ENCODE peak calls at places on chromosomes 6 and 20, in nine cellular contexts. V is SIG-M5; Y is HuH-7.5; H is Jurkat, Clone E6-1; C is adipocyte; D is stimulated activated naive B cell treated with anti-CD40 and anti-IgM and Interleukin-4, amounts not matched to agents 10 μg/mL and 1 μg/mL and 100 μg/mL, for 72 hours; K is ELR; L is T-helper 1 cell; T is spleen. I is an unnamed sample.

GRCh38 chr6:131054392-131055250 is 8.4 kb downstream of the EPB41L2 start:
- DNase-seq in C (no peak), H (no peak), D (no peak), K (peak; percentile 46), T (no peak), Y (no peak), V (no peak), L (no peak), I (no peak)

GRCh38 chr20:37345339-37346231 is at the start of gene SRC:
- DNase-seq in D (peak; percentile 68), V (no peak), H (no peak), Y (peak; percentile 77), L (peak; percentile 29), K (peak; percentile 84), C (peak; percentile 87), T (peak; percentile 91), I (peak; percentile 70)

GRCh38 chr6:159169557-159170332 is 545 bp downstream of the FNDC1 start:
- DNase-seq in H (no peak), Y (peak; percentile 36), L (no peak), K (peak; percentile 44), T (no peak), C (peak; percentile 76), D (peak; percentile 6), V (no peak), I (peak; percentile 30)

GRCh38 chr6:43489277-43490072 is 12.1 kb downstream of the TJAP1 start:
- DNase-seq in T (no peak), V (no peak), K (no peak), H (no peak), L (no peak), C (no peak), Y (no peak), D (no peak), I (no peak)

GRCh38 chr20:2533118-2533517 is 3.3 kb upstream of the TMC2 start:
- DNase-seq in H (no peak), V (no peak), L (no peak), D (no peak), T (no peak), C (no peak), Y (no peak), K (no peak), I (no peak)

GRCh38 chr6:6851059-6851658 is 256.6 kb upstream of the RREB1 start:
- DNase-seq in T (no peak), H (no peak), C (peak; percentile 51), K (peak; percentile 93), L (no peak), V (no peak), Y (peak; percentile 38), D (no peak), I (peak; percentile 87)

GRCh38 chr20:61601853-61602252 is 349.8 kb downstream of the CDH4 start:
- DNase-seq in C (no peak), H (no peak), D (no peak), Y (no peak), K (no peak), V (no peak), L (no peak), T (no peak), I (no peak)

GRCh38 chr6:131960371-131961133 is 9.4 kb upstream of the CCN2 start:
- DNase-seq in T (no peak), D (no peak), L (no peak), K (peak; percentile 59), V (no peak), Y (no peak), C (peak; percentile 67), H (no peak), I (no peak)

GRCh38 chr6:85945454-85946185 is 302.9 kb upstream of the SYNCRIP start:
- DNase-seq in L (no peak), K (no peak), D (no peak), C (no peak), V (no peak), Y (no peak), T (no peak), H (no peak), I (no peak)

GRCh38 chr6:20952605-20953004 is 418.3 kb downstream of the CDKAL1 start:
- DNase-seq in D (no peak), V (no peak), H (no peak), L (no peak), Y (no peak), K (peak; percentile 91), C (peak; percentile 33), T (no peak), I (peak; percentile 79)

GRCh38 chr6:14278000-14278399 is 160.4 kb downstream of the CD83 start:
- DNase-seq in H (no peak), Y (no peak), V (no peak), D (no peak), T (no peak), C (no peak), K (no peak), L (no peak), I (no peak)

GRCh38 chr20:50450961-50451752 is 59.0 kb upstream of the PTPN1 start:
- DNase-seq in H (peak; percentile 86), K (peak; percentile 67), T (peak; percentile 79), Y (peak; percentile 31), L (no peak), C (peak; percentile 67), V (peak; percentile 72), D (peak; percentile 56), I (peak; percentile 84)

GRCh38 chr6:150600003-150600301 is 267 bp downstream of the PLEKHG1 start:
- DNase-seq in H (no peak), K (no peak), D (no peak), V (no peak), C (no peak), T (no peak), L (no peak), Y (no peak), I (no peak)

GRCh38 chr20:15658295-15658694 is 915.0 kb downstream of the KIF16B start:
- DNase-seq in Y (no peak), L (no peak), K (no peak), H (no peak), V (no peak), C (no peak), T (no peak), D (no peak), I (no peak)

GRCh38 chr6:39934060-39934757 is at the start of gene MOCS1:
- DNase-seq in H (peak; percentile 63), C (peak; percentile 87), D (peak; percentile 5), V (no peak), K (peak; percentile 82), L (no peak), T (peak; percentile 88), Y (peak; percentile 68), I (peak; percentile 74)

GRCh38 chr6:88512951-88513350 is 346.8 kb upstream of the CNR1 start:
- DNase-seq in Y (no peak), K (no peak), D (no peak), C (no peak), H (no peak), T (no peak), L (no peak), V (no peak), I (no peak)

GRCh38 chr20:35328095-35328685 is 36.0 kb upstream of the FAM83C start:
- DNase-seq in C (no peak), V (no peak), D (no peak), H (no peak), Y (no peak), T (no peak), L (no peak), K (no peak), I (peak; percentile 7)

GRCh38 chr20:6819599-6819998 is 52.1 kb downstream of the BMP2 start:
- DNase-seq in L (no peak), C (no peak), H (no peak), Y (peak; percentile 19), T (no peak), K (no peak), V (no peak), D (no peak), I (peak; percentile 7)

GRCh38 chr20:23235173-23236027 is 115.2 kb upstream of the NXT1 start:
- DNase-seq in C (peak; percentile 58), Y (peak; percentile 55), L (peak; percentile 34), D (no peak), T (peak; percentile 89), H (peak; percentile 14), V (no peak), K (peak; percentile 55), I (peak; percentile 69)

GRCh38 chr6:116314878-116315277 is 35.1 kb upstream of the TSPYL1 start:
- DNase-seq in H (no peak), D (no peak), V (no peak), K (no peak), L (no peak), C (no peak), Y (no peak), T (no peak), I (no peak)

GRCh38 chr6:26344658-26345057 is 20.3 kb upstream of the BTN3A2 start:
- DNase-seq in L (no peak), V (no peak), H (no peak), C (no peak), Y (no peak), K (no peak), D (no peak), T (no peak), I (no peak)

GRCh38 chr20:29086938-29087337 is 2170.5 kb upstream of the DEFB115 start:
- DNase-seq in H (no peak), V (no peak), Y (no peak), D (no peak), L (no peak), T (peak; percentile 33), C (no peak), K (no peak), I (no peak)

GRCh38 chr20:59821201-59821600 is 112.2 kb downstream of the SYCP2 start:
- DNase-seq in K (no peak), T (peak; percentile 47), C (no peak), Y (no peak), L (no peak), H (no peak), D (no peak), V (no peak), I (no peak)